ENCODE peak calls at places on chromosomes 7 and 10, in ten cellular contexts. F is right atrium auricular region; G is activated T-cell treated with anti-CD3 and anti-CD28 coated beads, Interleukin-2, amount 50 U/mL, for 48 hours; R is AG04450; N is GM12865; A is COR-L47; W is HCEC 1CT; U is anterior cingulate cortex; M is NAMALWA; I is ELR. E is an unnamed sample.

GRCh38 chr7:130897515-130898419 is 163.8 kb upstream of the KLF14 start:
- DNase-seq in F (peak; percentile 58), G (peak; percentile 44), R (no peak), N (peak; percentile 79), A (no peak), W (no peak), U (no peak), M (peak; percentile 28), I (peak; percentile 48), E (no peak)

GRCh38 chr7:38539477-38540081 is 91.6 kb downstream of the AMPH start:
- DNase-seq in F (no peak), G (no peak), R (no peak), N (no peak), A (no peak), W (no peak), U (no peak), M (no peak), I (no peak), E (no peak)

GRCh38 chr10:21517134-21517982 is 8.1 kb downstream of the SKIDA1 start:
- DNase-seq in F (no peak), G (peak; percentile 63), R (no peak), N (peak; percentile 53), A (peak; percentile 37), W (peak; percentile 62), U (peak; percentile 40), M (peak; percentile 66), I (peak; percentile 68), E (peak; percentile 42)

GRCh38 chr10:44902838-44903545 is 8.1 kb upstream of the TMEM72 start:
- DNase-seq in F (no peak), G (no peak), R (no peak), N (no peak), A (no peak), W (no peak), U (no peak), M (no peak), I (no peak), E (no peak)

GRCh38 chr10:1255166-1255565 is 199.0 kb downstream of the WDR37 start:
- DNase-seq in F (peak; percentile 44), G (no peak), R (no peak), N (no peak), A (no peak), W (no peak), U (no peak), M (no peak), I (peak; percentile 3), E (no peak)

GRCh38 chr7:55129409-55130078 is 110.7 kb downstream of the EGFR start:
- DNase-seq in F (no peak), G (no peak), R (no peak), N (no peak), A (no peak), W (peak; percentile 73), U (no peak), M (no peak), I (peak; percentile 90), E (no peak)

GRCh38 chr7:12210179-12211053 is 678 bp upstream of the TMEM106B start:
- DNase-seq in F (no peak), G (no peak), R (no peak), N (peak; percentile 54), A (peak; percentile 22), W (peak; percentile 15), U (peak; percentile 33), M (no peak), I (no peak), E (no peak)

GRCh38 chr10:8044908-8045727 is 9.4 kb upstream of the GATA3 start:
- DNase-seq in F (no peak), G (peak; percentile 51), R (no peak), N (no peak), A (no peak), W (no peak), U (no peak), M (no peak), I (no peak), E (no peak)

GRCh38 chr7:21407806-21408480 is 19.9 kb upstream of the SP4 start:
- DNase-seq in F (no peak), G (no peak), R (no peak), N (no peak), A (no peak), W (no peak), U (no peak), M (no peak), I (no peak), E (no peak)

E was measured in stimulated activated naive CD8-positive, alpha-beta T cell treated with anti-CD3 and anti-CD28 coated beads, Interleukin-15, Interleukin-2, amounts not matched to agents 100 U/mL and 50 U/mL, for 24 hours.